ENCODE peak calls at places on chromosome 9, in nine cellular contexts. X, P, Q, B, U, C, F, K and J are unnamed samples.

GRCh38 chr9:36991516-36992134 is 42.4 kb downstream of the PAX5 start:
- DNase-seq in X (peak), P (no peak), Q (no peak), B (peak), U (no peak), C (no peak), F (no peak), K (no peak), J (no peak)

GRCh38 chr9:128160603-128160987 is 530 bp downstream of the BBLN start:
- DNase-seq in X (no peak), P (no peak), Q (peak), B (peak), U (peak), C (no peak), F (no peak), K (no peak), J (no peak)

GRCh38 chr9:121984726-121985402 is 108.2 kb downstream of the TTLL11 start:
- DNase-seq in X (no peak), P (no peak), Q (peak), B (no peak), U (no peak), C (peak), F (no peak), K (no peak), J (peak)

GRCh38 chr9:89428901-89429890 is 68.7 kb downstream of the SEMA4D start:
- DNase-seq in X (no peak), P (no peak), Q (no peak), B (peak), U (no peak), C (no peak), F (no peak), K (peak), J (no peak)

GRCh38 chr9:8188720-8189407 is 389.3 kb upstream of the DMAC1 start:
- DNase-seq in X (peak), P (no peak), Q (no peak), B (no peak), U (no peak), C (no peak), F (no peak), K (no peak), J (no peak)

GRCh38 chr9:100499460-100499859 is 26.5 kb downstream of the TMEFF1 start:
- DNase-seq in X (no peak), P (no peak), Q (no peak), B (no peak), U (no peak), C (no peak), F (no peak), K (no peak), J (no peak)

GRCh38 chr9:105647595-105648349 is 14.5 kb upstream of the TAL2 start:
- DNase-seq in X (no peak), P (no peak), Q (peak), B (no peak), U (no peak), C (no peak), F (no peak), K (no peak), J (no peak)

GRCh38 chr9:14321517-14322125 is 7.7 kb upstream of the NFIB start:
- DNase-seq in X (no peak), P (no peak), Q (no peak), B (no peak), U (no peak), C (no peak), F (no peak), K (no peak), J (no peak)

GRCh38 chr9:124590886-124591641 is 83.9 kb upstream of the NR5A1 start:
- DNase-seq in X (no peak), P (no peak), Q (no peak), B (no peak), U (no peak), C (no peak), F (no peak), K (no peak), J (no peak)

GRCh38 chr9:77018058-77019009 is 1.1 kb upstream of the FOXB2 start:
- DNase-seq in X (no peak), P (no peak), Q (no peak), B (no peak), U (no peak), C (no peak), F (no peak), K (no peak), J (no peak)

GRCh38 chr9:132651259-132651658 is 18.5 kb downstream of the DDX31 start:
- DNase-seq in X (no peak), P (no peak), Q (peak), B (no peak), U (no peak), C (peak), F (no peak), K (peak), J (no peak)

GRCh38 chr9:69469136-69469535 is 144.1 kb downstream of the ENTREP1 start:
- DNase-seq in X (no peak), P (no peak), Q (peak), B (no peak), U (no peak), C (no peak), F (no peak), K (no peak), J (no peak)

GRCh38 chr9:36120705-36121104 is 15.8 kb upstream of the GLIPR2 start:
- DNase-seq in X (no peak), P (no peak), Q (no peak), B (no peak), U (no peak), C (no peak), F (no peak), K (no peak), J (no peak)

GRCh38 chr9:18786196-18786595 is 246.8 kb downstream of the SAXO1 start:
- DNase-seq in X (no peak), P (no peak), Q (no peak), B (no peak), U (no peak), C (no peak), F (no peak), K (no peak), J (no peak)

GRCh38 chr9:94029932-94030317 is 54.3 kb upstream of the PTPDC1 start:
- DNase-seq in X (no peak), P (no peak), Q (no peak), B (no peak), U (no peak), C (no peak), F (no peak), K (no peak), J (no peak)